ENCODE peak calls at places on chromosome 1, in ten cellular contexts. V is heart left ventricle, I is lung, Q is fibroblast of mammary gland, H is fibroblast of lung, Y is A549, W is prostate gland, X is BE2C, A is kidney epithelial cell, O is AG10803. M is an unnamed sample.

GRCh38 chr1:241186716-241187115 is 170.3 kb downstream of the RGS7 start:
- DNase-seq in V (no peak), I (no peak), Q (peak; percentile 28), H (no peak), Y (no peak), W (no peak), X (no peak), A (no peak), O (no peak), M (no peak)

GRCh38 chr1:230109871-230110667 is 43.0 kb downstream of the GALNT2 start:
- DNase-seq in V (no peak), I (no peak), Q (no peak), H (no peak), Y (no peak), W (no peak), X (peak; percentile 81), A (no peak), O (no peak), M (no peak)

GRCh38 chr1:18560692-18561091 is 70.0 kb upstream of the PAX7 start:
- DNase-seq in V (no peak), I (no peak), Q (no peak), H (no peak), Y (no peak), W (no peak), X (peak; percentile 20), A (no peak), O (no peak), M (no peak)

GRCh38 chr1:231354330-231355020 is 16.4 kb downstream of the SPRTN start:
- DNase-seq in V (no peak), I (no peak), Q (no peak), H (peak; percentile 48), Y (no peak), W (no peak), X (no peak), A (no peak), O (no peak), M (peak; percentile 77)

GRCh38 chr1:58762806-58763205 is 21.0 kb downstream of the JUN start:
- DNase-seq in V (no peak), I (no peak), Q (peak; percentile 75), H (peak; percentile 91), Y (no peak), W (no peak), X (no peak), A (no peak), O (peak; percentile 69), M (peak; percentile 80)

GRCh38 chr1:167454929-167455785 is 63.2 kb downstream of the CD247 start:
- DNase-seq in V (peak; percentile 53), I (peak; percentile 59), Q (no peak), H (peak; percentile 23), Y (peak; percentile 41), W (peak; percentile 47), X (peak; percentile 57), A (no peak), O (peak; percentile 22), M (peak; percentile 14)

GRCh38 chr1:102103645-102104044 is 106.9 kb upstream of the OLFM3 start:
- DNase-seq in V (no peak), I (no peak), Q (no peak), H (no peak), Y (no peak), W (no peak), X (no peak), A (no peak), O (no peak), M (no peak)

GRCh38 chr1:4411862-4412261 is 242.5 kb upstream of the AJAP1 start:
- DNase-seq in V (no peak), I (no peak), Q (no peak), H (no peak), Y (no peak), W (no peak), X (no peak), A (no peak), O (no peak), M (no peak)

GRCh38 chr1:155324717-155325595 is 4.3 kb downstream of the RUSC1 start:
- DNase-seq in V (peak; percentile 43), I (peak; percentile 60), Q (peak; percentile 45), H (peak; percentile 34), Y (peak; percentile 72), W (peak; percentile 70), X (peak; percentile 64), A (no peak), O (peak; percentile 36), M (peak; percentile 24)

GRCh38 chr1:147292012-147292411 is 49.5 kb downstream of the CHD1L start:
- DNase-seq in V (no peak), I (no peak), Q (peak; percentile 90), H (peak; percentile 90), Y (no peak), W (no peak), X (no peak), A (peak; percentile 29), O (peak; percentile 77), M (peak; percentile 84)

GRCh38 chr1:228697209-228698016 is 37.9 kb upstream of the RHOU start:
- DNase-seq in V (peak; percentile 34), I (peak; percentile 49), Q (peak; percentile 91), H (peak; percentile 37), Y (peak; percentile 20), W (peak; percentile 20), X (peak; percentile 66), A (peak; percentile 28), O (peak; percentile 85), M (peak; percentile 88)

GRCh38 chr1:19013826-19014548 is 57.5 kb upstream of the IFFO2 start:
- DNase-seq in V (no peak), I (no peak), Q (no peak), H (no peak), Y (peak; percentile 81), W (no peak), X (no peak), A (peak; percentile 9), O (no peak), M (no peak)

GRCh38 chr1:41333146-41333784 is 28.0 kb upstream of the FOXO6 start:
- DNase-seq in V (no peak), I (no peak), Q (peak; percentile 75), H (peak; percentile 92), Y (peak; percentile 32), W (no peak), X (peak; percentile 49), A (no peak), O (peak; percentile 16), M (peak; percentile 53)

GRCh38 chr1:4613606-4614370 is 40.6 kb upstream of the AJAP1 start:
- DNase-seq in V (no peak), I (no peak), Q (no peak), H (no peak), Y (no peak), W (no peak), X (no peak), A (no peak), O (no peak), M (no peak)

GRCh38 chr1:40179496-40180089 is 18.4 kb downstream of the RLF start:
- DNase-seq in V (no peak), I (no peak), Q (no peak), H (no peak), Y (no peak), W (no peak), X (no peak), A (no peak), O (no peak), M (no peak)

GRCh38 chr1:40187399-40187798 is 26.2 kb downstream of the RLF start:
- DNase-seq in V (no peak), I (no peak), Q (no peak), H (peak; percentile 58), Y (no peak), W (no peak), X (no peak), A (no peak), O (no peak), M (no peak)

GRCh38 chr1:40185951-40186864 is 25.0 kb downstream of the RLF start:
- DNase-seq in V (no peak), I (no peak), Q (peak; percentile 44), H (peak; percentile 95), Y (no peak), W (no peak), X (no peak), A (no peak), O (peak; percentile 63), M (no peak)

GRCh38 chr1:40184193-40184592 is 23.0 kb downstream of the RLF start:
- DNase-seq in V (no peak), I (no peak), Q (no peak), H (no peak), Y (no peak), W (no peak), X (no peak), A (no peak), O (no peak), M (no peak)

GRCh38 chr1:40182956-40183710 is 21.9 kb downstream of the RLF start:
- DNase-seq in V (no peak), I (no peak), Q (peak; percentile 51), H (peak; percentile 38), Y (peak; percentile 39), W (no peak), X (peak; percentile 9), A (no peak), O (peak; percentile 25), M (peak; percentile 44)
- TF ChIP-seq CTCF in V (peak; percentile 14), I (no peak), Q (peak; percentile 59), H (peak; percentile 59), Y (peak; percentile 45), W (no peak), X (peak; percentile 36), A (peak; percentile 27), O (peak; percentile 39), M (peak; percentile 45)

GRCh38 chr1:150763631-150764223 is 1.9 kb downstream of the CTSS start:
- DNase-seq in V (no peak), I (no peak), Q (no peak), H (no peak), Y (no peak), W (no peak), X (no peak), A (no peak), O (no peak), M (peak; percentile 5)
- H3K4me3 ChIP-seq in V (no peak overlapping the region), I (no peak overlapping the region), Q (no peak overlapping the region), H (no peak overlapping the region), Y (no peak overlapping the region), W (no peak overlapping the region), X (no peak overlapping the region), A (no peak overlapping the region), O (no peak overlapping the region), M (no peak overlapping the region)

DNA sequence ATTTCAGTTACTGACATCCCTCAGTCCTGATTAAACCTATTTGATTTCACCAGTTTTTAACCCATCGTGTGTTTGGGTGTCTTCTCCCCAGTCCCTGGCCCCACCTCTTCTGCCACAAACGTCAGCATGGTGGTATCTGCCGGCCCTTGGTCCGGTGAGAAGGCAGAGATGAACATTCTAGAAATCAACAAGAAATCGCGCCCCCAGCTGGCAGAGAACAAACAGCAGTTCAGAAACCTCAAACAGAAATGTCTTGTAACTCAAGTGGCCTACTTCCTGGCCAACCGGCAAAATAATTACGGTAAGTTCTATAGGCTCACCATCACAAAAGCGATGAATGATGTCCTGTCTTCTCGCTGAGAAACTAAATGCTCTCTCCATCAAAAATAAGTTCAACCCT is 28.7 kb downstream of the NBPF3 start:
- DNase-seq in V (no peak), I (no peak), Q (peak; percentile 56), H (no peak), Y (peak; percentile 33), W (no peak), X (no peak), A (no peak), O (peak; percentile 27), M (peak; percentile 27)
- TF ChIP-seq CTCF in V (peak; percentile 23), I (no peak), Q (peak; percentile 50), H (peak; percentile 57), Y (peak; percentile 19), W (no peak), X (no peak), A (peak; percentile 26), O (peak; percentile 47), M (peak; percentile 31)

DNA sequence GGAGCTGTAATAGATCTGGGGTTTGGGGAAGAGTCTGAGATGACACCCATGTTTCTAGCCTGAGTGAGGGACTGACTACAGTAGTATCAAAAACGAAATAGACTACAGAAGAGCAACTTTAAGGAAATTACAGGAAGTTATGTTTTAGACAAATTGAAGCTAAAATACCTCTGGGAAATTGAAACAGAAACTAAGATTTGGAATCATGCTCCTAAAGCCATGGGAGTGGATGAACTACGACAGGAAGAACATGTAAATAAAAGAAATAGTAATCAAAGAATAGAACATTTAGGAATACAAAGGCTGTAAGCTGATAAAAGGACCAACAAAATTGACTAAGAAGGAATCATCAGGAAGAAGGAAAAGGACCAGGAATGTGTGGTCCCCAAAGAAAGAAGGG is 68.9 kb downstream of the KIAA0319L start:
- DNase-seq in V (no peak), I (no peak), Q (no peak), H (no peak), Y (no peak), W (no peak), X (no peak), A (no peak), O (no peak), M (peak; percentile 29)
- H3K4me3 ChIP-seq in V (no peak overlapping the region), I (no peak overlapping the region), Q (no peak overlapping the region), H (no peak overlapping the region), Y (no peak overlapping the region), W (no peak overlapping the region), X (no peak overlapping the region), A (no peak overlapping the region), O (no peak overlapping the region), M (no peak overlapping the region)

M was measured in fibroblast of the aortic adventitia.